ENCODE peak calls at places on chromosome 6, in five cellular contexts. B is IMR-90, U is neuronal stem cell, E is H1, D is trophoblast cell. Z is an unnamed sample.

GRCh38 chr6:134520181-134521115 is 202.5 kb upstream of the SGK1 start:
- DNase-seq in E (no peak), D (peak), U (no peak), B (peak), Z (peak)

GRCh38 chr6:128519132-128519930 is 1.1 kb downstream of the PTPRK start:
- DNase-seq in E (peak), B (peak), D (peak), U (peak), Z (peak)

GRCh38 chr6:69953491-69953890 is 87.1 kb downstream of the COL19A1 start:
- DNase-seq in E (no peak), B (no peak), U (no peak), D (no peak), Z (no peak)

GRCh38 chr6:134456284-134456683 is 138.4 kb upstream of the SGK1 start:
- DNase-seq in U (no peak), B (no peak), D (no peak), E (no peak), Z (no peak)

GRCh38 chr6:3970097-3970496 is 108.8 kb downstream of the FAM217A start:
- DNase-seq in B (no peak), D (no peak), U (no peak), E (no peak), Z (no peak)

GRCh38 chr6:119978274-119978889 is 628.8 kb upstream of the MAN1A1 start:
- DNase-seq in B (peak), U (no peak), D (peak), E (no peak), Z (peak)

GRCh38 chr6:44353336-44353735 is 10.9 kb downstream of the SPATS1 start:
- DNase-seq in E (no peak), U (no peak), B (no peak), D (no peak), Z (no peak)

GRCh38 chr6:15020114-15020770 is 225.6 kb upstream of the JARID2 start:
- DNase-seq in D (peak), B (no peak), E (no peak), U (no peak), Z (no peak)

GRCh38 chr6:134351615-134352474 is 33.9 kb upstream of the SGK1 start:
- DNase-seq in B (peak), U (no peak), E (peak), D (no peak), Z (peak)

GRCh38 chr6:53979468-53980067 is 131.7 kb upstream of the MLIP start:
- DNase-seq in B (peak), E (no peak), U (peak), D (peak), Z (peak)

GRCh38 chr6:128520436-128521301 is at the start of gene PTPRK:
- DNase-seq in B (peak), D (peak), E (peak), U (peak), Z (peak)

GRCh38 chr6:106966671-106967522 is 7.6 kb downstream of the CD24 start:
- DNase-seq in B (no peak), U (no peak), E (no peak), D (no peak), Z (no peak)

GRCh38 chr6:75946146-75946831 is 126.2 kb downstream of the IMPG1 start:
- DNase-seq in U (no peak), B (no peak), D (no peak), E (no peak), Z (no peak)

GRCh38 chr6:75943381-75943780 is 129.1 kb downstream of the IMPG1 start:
- DNase-seq in E (no peak), U (no peak), B (no peak), D (peak), Z (no peak)

GRCh38 chr6:75936682-75937081 is 135.8 kb downstream of the IMPG1 start:
- DNase-seq in D (no peak), U (no peak), B (no peak), E (no peak), Z (no peak)

GRCh38 chr6:75940558-75940957 is 131.9 kb downstream of the IMPG1 start:
- DNase-seq in E (no peak), D (no peak), B (no peak), U (no peak), Z (no peak)

DNA sequence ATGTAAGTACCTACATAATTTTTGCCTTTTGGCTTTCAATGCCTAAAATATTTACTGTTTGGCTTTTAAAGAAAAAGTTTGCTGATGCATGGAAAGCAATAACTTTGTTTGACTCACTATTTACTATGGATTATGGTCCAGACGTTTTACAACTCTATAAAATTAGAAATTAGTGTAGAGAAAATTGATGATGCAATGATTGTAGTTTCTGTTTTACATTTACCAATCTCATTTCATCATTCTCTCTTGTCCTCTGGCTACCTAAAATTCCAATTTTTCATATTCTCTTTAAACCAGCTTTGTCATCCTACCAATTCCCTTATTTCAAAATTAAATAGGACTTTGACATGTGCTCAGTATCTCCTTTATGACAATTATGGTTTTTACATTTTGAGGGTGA is 131.0 kb downstream of the IMPG1 start:
- DNase-seq in U (no peak), B (no peak), D (no peak), E (no peak), Z (no peak)
- H3K4me3 ChIP-seq in U (no peak), B (no peak), D (no peak), E (no peak), Z (no peak)

GRCh38 chr6:20811112-20811746 is 277.0 kb downstream of the CDKAL1 start:
- DNase-seq in E (no peak), D (peak), B (peak), U (peak), Z (peak)
- H3K14ac ChIP-seq in E (no peak), D (no peak), B (peak), U (no peak), Z (no peak)

DNA sequence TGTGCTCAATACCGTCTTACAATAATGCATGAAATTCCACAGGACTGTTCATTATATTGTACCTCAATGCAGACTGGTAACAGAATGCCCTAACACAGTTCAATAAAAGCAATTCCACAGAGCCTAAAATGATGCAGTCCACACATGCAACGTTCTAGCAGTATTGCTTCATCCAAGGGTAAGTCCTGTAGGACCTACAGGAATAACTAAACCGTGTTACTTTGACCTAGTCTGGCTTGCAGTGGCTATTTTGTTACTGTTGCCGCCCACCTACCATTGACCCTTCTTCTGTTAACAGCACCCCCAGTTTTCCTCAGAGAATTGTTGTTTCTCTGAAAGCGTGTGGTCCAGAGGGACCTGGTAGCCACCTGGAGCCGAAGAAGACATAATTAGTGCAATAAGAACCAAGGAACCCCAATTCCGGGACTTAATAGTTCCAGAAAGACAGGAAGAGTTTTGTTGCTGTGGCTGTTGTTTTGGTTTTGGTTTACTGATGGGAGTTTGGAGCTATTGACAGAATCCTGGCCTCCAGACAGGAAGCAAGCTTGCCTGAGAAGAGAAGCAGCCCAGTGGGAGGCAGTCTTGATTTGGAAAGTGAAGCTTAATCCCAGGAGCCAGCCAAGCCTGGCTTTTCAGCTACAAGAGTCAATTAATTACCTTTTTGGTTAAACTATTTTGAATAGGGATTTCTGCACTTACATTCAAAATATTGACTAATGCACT is 91.3 kb downstream of the FRK start:
- DNase-seq in E (no peak), U (peak), B (no peak), D (no peak), Z (peak)
- H3K4me3 ChIP-seq in E (no peak), U (no peak), B (no peak), D (no peak), Z (peak)

DNA sequence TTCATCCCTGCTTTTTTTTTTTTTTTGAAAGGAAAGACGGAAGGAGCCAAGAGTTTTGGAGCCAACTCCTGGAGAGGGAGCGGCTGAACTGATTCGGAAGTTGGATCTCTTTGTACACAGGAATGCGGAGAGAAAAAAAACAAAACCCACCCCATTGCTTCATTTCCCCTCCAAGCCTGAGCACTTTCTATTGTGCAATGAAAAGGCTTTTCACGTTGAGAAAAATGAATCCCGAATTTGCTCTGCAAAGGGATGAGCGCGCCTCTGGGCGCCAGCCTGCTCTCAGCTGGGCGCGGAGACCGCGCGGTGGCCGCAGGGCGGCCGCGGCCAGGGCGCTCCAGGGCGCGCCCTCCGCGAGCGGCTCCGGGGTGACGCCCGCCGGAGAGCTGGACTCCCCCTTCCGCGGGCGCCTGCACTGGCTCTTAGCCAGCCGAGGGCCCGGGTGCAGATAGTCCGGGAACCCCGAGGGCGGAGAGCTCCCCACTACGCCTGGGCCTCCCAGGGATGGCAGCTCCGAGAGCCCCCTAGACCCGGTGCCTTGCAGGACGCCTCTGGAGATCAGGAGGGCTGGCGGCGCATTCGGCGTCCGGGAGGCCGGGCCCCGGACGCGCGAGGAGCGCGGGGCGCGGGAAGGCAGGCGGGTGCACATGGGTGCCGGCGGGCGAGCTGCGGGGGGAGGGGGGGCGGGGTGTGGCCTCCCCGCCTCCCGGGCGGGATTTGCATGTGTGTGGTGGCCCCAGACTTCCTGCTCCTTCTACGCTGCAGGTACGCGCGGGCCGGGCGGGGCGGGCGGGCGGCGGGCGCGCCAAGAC is at the start of gene ITPR3:
- DNase-seq in E (peak), B (peak), D (peak), U (no peak), Z (peak)
- H3K14ac ChIP-seq in E (no peak), B (peak), D (peak), U (peak), Z (no peak)

GRCh38 chr6:71226151-71226550 is 62.5 kb upstream of the OGFRL1 start:
- DNase-seq in U (no peak), B (no peak), E (no peak), D (no peak), Z (no peak)

GRCh38 chr6:71229466-71229865 is 59.1 kb upstream of the OGFRL1 start:
- DNase-seq in U (no peak), D (no peak), B (no peak), E (no peak), Z (peak)

GRCh38 chr6:71222676-71223075 is 65.9 kb upstream of the OGFRL1 start:
- DNase-seq in U (no peak), E (no peak), D (no peak), B (no peak), Z (no peak)

GRCh38 chr6:71224011-71224410 is 64.6 kb upstream of the OGFRL1 start:
- DNase-seq in E (no peak), B (no peak), D (no peak), U (no peak), Z (no peak)

GRCh38 chr6:71228461-71229041 is 60.1 kb upstream of the OGFRL1 start:
- DNase-seq in E (no peak), D (no peak), U (no peak), B (peak), Z (peak)
- H3K4me3 ChIP-seq in E (no peak), D (no peak), U (no peak), B (no peak), Z (no peak)

DNA sequence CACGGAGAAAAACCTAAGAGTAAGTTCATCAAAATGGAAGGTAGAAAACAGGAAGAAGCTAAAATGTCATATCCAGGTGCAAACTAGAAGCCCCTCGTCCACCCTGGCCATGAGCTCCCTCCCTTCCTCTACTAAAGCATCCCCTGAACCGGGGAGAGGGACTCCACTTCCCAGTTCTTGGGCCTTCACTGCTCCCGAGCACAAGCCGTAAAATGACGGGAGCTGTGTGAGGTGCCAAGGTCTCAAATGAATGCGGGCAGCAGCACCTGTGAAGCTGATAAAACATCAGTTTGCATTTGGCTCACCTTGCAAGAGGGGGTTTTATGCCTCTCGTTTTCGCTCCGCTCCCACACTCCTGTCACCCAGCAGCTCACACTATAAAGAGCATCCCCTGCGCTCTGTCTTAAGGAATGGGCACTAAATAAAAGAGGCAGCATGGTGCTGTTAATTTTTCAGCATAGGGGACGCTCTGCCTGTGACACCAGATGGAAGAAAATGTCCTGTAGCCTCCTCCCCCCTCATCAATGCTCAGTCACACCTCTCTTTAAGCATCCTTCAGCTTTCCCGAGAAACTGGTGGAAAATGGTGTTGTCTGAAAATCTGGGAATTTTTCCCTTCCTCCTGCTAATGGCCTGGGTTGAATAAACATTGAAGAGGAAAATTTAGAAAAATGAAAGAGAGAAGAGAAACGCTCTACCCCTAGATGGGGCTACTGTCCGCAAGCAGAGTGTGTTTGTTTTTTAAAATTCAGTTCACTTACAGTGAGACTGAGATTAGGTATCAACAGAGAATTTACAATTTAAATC is 563.0 kb upstream of the AGPAT4 start:
- DNase-seq in U (no peak), B (no peak), D (peak), E (no peak), Z (peak)
- H3K14ac ChIP-seq in U (no peak), B (no peak), D (no peak), E (no peak), Z (no peak)

DNA sequence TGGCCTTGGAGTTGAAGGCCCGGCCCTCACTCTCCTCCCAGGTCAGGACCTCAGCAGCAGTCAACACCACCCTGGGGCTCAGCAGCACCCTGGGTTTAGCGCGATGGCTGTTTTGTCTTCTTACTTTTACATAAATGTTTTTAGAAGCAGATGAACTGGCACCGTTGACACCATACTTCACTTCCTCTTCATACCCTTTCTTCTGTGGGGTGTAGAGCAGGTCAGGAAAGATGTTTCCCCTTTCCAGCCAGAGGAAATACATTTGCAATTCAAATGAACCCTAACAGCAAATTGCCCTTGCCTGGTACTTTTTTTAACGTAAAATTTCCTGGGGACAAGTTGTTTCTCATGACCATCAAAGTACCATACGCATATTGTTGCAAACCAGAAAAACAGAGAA is 54.7 kb upstream of the SNX9 start:
- DNase-seq in E (no peak), U (no peak), D (no peak), B (no peak), Z (no peak)
- H3K4me3 ChIP-seq in E (no peak), U (no peak), D (no peak), B (no peak), Z (no peak)

Z was measured in mesenchymal stem cell.